ENCODE peak calls at places on chromosomes 12 and 14, in five cellular contexts. One of them, this sample, is unnamed.

GRCh38 chr14:76203086-76204001 is 51.6 kb downstream of the GPATCH2L start:
- DNase-seq in endodermal cell: no peak
- DNase-seq in HS-27A: no peak
- DNase-seq in ELF-1: peak; percentile 11
- DNase-seq in hypothalamus: no peak
- DNase-seq in this sample: peak; percentile 36

GRCh38 chr14:75372260-75372659 is 55.6 kb upstream of the JDP2 start:
- DNase-seq in HS-27A: no peak
- DNase-seq in hypothalamus: peak; percentile 33
- DNase-seq in endodermal cell: no peak
- DNase-seq in ELF-1: no peak
- DNase-seq in this sample: no peak

GRCh38 chr12:123444396-123445026 is 8.0 kb upstream of the RILPL2 start:
- DNase-seq in endodermal cell: no peak
- DNase-seq in hypothalamus: no peak
- DNase-seq in ELF-1: no peak
- DNase-seq in HS-27A: no peak
- DNase-seq in this sample: no peak

GRCh38 chr12:50221228-50222008 is 54.2 kb upstream of the CERS5 start:
- DNase-seq in HS-27A: no peak
- DNase-seq in endodermal cell: no peak
- DNase-seq in hypothalamus: no peak
- DNase-seq in ELF-1: no peak
- DNase-seq in this sample: no peak

GRCh38 chr12:89695830-89696229 is 12.8 kb downstream of the ATP2B1 start:
- DNase-seq in hypothalamus: no peak
- DNase-seq in ELF-1: no peak
- DNase-seq in endodermal cell: no peak
- DNase-seq in HS-27A: no peak
- DNase-seq in this sample: no peak

GRCh38 chr12:128942960-128943477 is 89.7 kb downstream of the GLT1D1 start:
- DNase-seq in hypothalamus: no peak
- DNase-seq in ELF-1: no peak
- DNase-seq in HS-27A: no peak
- DNase-seq in endodermal cell: no peak
- DNase-seq in this sample: no peak

GRCh38 chr12:2322554-2323120 is 269.9 kb downstream of the CACNA1C start:
- DNase-seq in ELF-1: no peak
- DNase-seq in endodermal cell: no peak
- DNase-seq in HS-27A: no peak
- DNase-seq in hypothalamus: no peak
- DNase-seq in this sample: no peak

GRCh38 chr12:68065687-68066086 is 76.4 kb downstream of the IFNG-AS1 start:
- DNase-seq in ELF-1: no peak
- DNase-seq in endodermal cell: no peak
- DNase-seq in HS-27A: no peak
- DNase-seq in hypothalamus: no peak
- DNase-seq in this sample: no peak

GRCh38 chr12:62632521-62632920 is 165.9 kb downstream of the MON2 start:
- DNase-seq in ELF-1: peak; percentile 71
- DNase-seq in endodermal cell: peak; percentile 88
- DNase-seq in HS-27A: no peak
- DNase-seq in hypothalamus: no peak
- DNase-seq in this sample: no peak

GRCh38 chr14:103372552-103373304 is 12.5 kb upstream of the MARK3 start:
- DNase-seq in HS-27A: peak; percentile 74
- DNase-seq in hypothalamus: no peak
- DNase-seq in ELF-1: peak; percentile 40
- DNase-seq in endodermal cell: no peak
- DNase-seq in this sample: peak; percentile 84

GRCh38 chr12:23523339-23523738 is 426.1 kb downstream of the SOX5 start:
- DNase-seq in hypothalamus: no peak
- DNase-seq in endodermal cell: no peak
- DNase-seq in HS-27A: no peak
- DNase-seq in ELF-1: no peak
- DNase-seq in this sample: no peak

GRCh38 chr12:88266851-88267360 is 124.8 kb downstream of the TMTC3 start:
- DNase-seq in HS-27A: no peak
- DNase-seq in ELF-1: no peak
- DNase-seq in hypothalamus: no peak
- DNase-seq in endodermal cell: no peak
- DNase-seq in this sample: no peak

GRCh38 chr14:101953151-101953550 is 11.2 kb upstream of the DYNC1H1 start:
- DNase-seq in ELF-1: peak; percentile 34
- DNase-seq in endodermal cell: no peak
- DNase-seq in HS-27A: no peak
- DNase-seq in hypothalamus: no peak
- DNase-seq in this sample: no peak

GRCh38 chr12:6788972-6789905 is at the start of gene CD4:
- DNase-seq in ELF-1: peak; percentile 28
- DNase-seq in endodermal cell: peak; percentile 74
- DNase-seq in HS-27A: no peak
- DNase-seq in hypothalamus: no peak
- DNase-seq in this sample: no peak

GRCh38 chr12:82510386-82510785 is 152.1 kb downstream of the METTL25 start:
- DNase-seq in HS-27A: no peak
- DNase-seq in ELF-1: no peak
- DNase-seq in endodermal cell: no peak
- DNase-seq in hypothalamus: no peak
- DNase-seq in this sample: no peak

GRCh38 chr12:14774074-14774943 is 29.0 kb downstream of the WBP11 start:
- DNase-seq in HS-27A: peak; percentile 75
- DNase-seq in hypothalamus: peak; percentile 80
- DNase-seq in endodermal cell: peak; percentile 99
- DNase-seq in ELF-1: peak; percentile 98
- DNase-seq in this sample: no peak

GRCh38 chr14:39322807-39323206 is 89.1 kb downstream of the MIA2 start:
- DNase-seq in ELF-1: no peak
- DNase-seq in HS-27A: no peak
- DNase-seq in hypothalamus: no peak
- DNase-seq in endodermal cell: no peak
- DNase-seq in this sample: no peak

GRCh38 chr12:46983959-46984833 is 95.2 kb upstream of the PCED1B start:
- DNase-seq in endodermal cell: peak; percentile 87
- DNase-seq in hypothalamus: no peak
- DNase-seq in ELF-1: peak; percentile 84
- DNase-seq in HS-27A: peak; percentile 63
- DNase-seq in this sample: no peak

GRCh38 chr14:75340921-75341320 is 62.3 kb downstream of the FOS start:
- DNase-seq in hypothalamus: peak; percentile 22
- DNase-seq in HS-27A: no peak
- DNase-seq in ELF-1: no peak
- DNase-seq in endodermal cell: no peak
- DNase-seq in this sample: no peak

GRCh38 chr14:37650356-37651037 is 55.1 kb downstream of the TTC6 start:
- DNase-seq in endodermal cell: no peak
- DNase-seq in hypothalamus: no peak
- DNase-seq in ELF-1: no peak
- DNase-seq in HS-27A: no peak
- DNase-seq in this sample: no peak

GRCh38 chr12:50926415-50926814 is 25.9 kb upstream of the HIGD1C start:
- DNase-seq in hypothalamus: no peak
- DNase-seq in endodermal cell: no peak
- DNase-seq in ELF-1: no peak
- DNase-seq in HS-27A: no peak
- DNase-seq in this sample: no peak

GRCh38 chr14:76577090-76577489 is 184.2 kb upstream of the VASH1 start:
- DNase-seq in HS-27A: no peak
- DNase-seq in ELF-1: no peak
- DNase-seq in endodermal cell: no peak
- DNase-seq in hypothalamus: no peak
- DNase-seq in this sample: no peak

GRCh38 chr12:69843653-69844052 is 18.6 kb downstream of the MYRFL start:
- DNase-seq in endodermal cell: no peak
- DNase-seq in HS-27A: no peak
- DNase-seq in ELF-1: no peak
- DNase-seq in hypothalamus: no peak
- DNase-seq in this sample: no peak

GRCh38 chr12:111440152-111440551 is 34.4 kb downstream of the SH2B3 start:
- DNase-seq in hypothalamus: no peak
- DNase-seq in ELF-1: no peak
- DNase-seq in endodermal cell: no peak
- DNase-seq in HS-27A: no peak
- DNase-seq in this sample: no peak

This sample was measured in keratinocyte.